ENCODE peak calls at places on chromosomes 4 and X, in four cellular contexts. One of them, this sample, is unnamed.

GRCh38 chrX:70038951-70039350 is 10.8 kb downstream of the AWAT2 start:
- DNase-seq in KG1: no peak
- DNase-seq in WTC11: no peak
- DNase-seq in activated naive CD8-positive, alpha-beta T cell treated with anti-CD3 and anti-CD28 coated beads, Interleukin-2, amount 50 U/mL, for 24 hours: no peak
- DNase-seq in this sample: no peak

GRCh38 chr4:12446237-12446636 is 1017.5 kb upstream of the HS3ST1 start:
- DNase-seq in WTC11: no peak
- DNase-seq in activated naive CD8-positive, alpha-beta T cell treated with anti-CD3 and anti-CD28 coated beads, Interleukin-2, amount 50 U/mL, for 24 hours: no peak
- DNase-seq in KG1: no peak
- DNase-seq in this sample: no peak

GRCh38 chrX:107571296-107571998 is 56.9 kb upstream of the PRPS1 start:
- DNase-seq in WTC11: no peak
- DNase-seq in activated naive CD8-positive, alpha-beta T cell treated with anti-CD3 and anti-CD28 coated beads, Interleukin-2, amount 50 U/mL, for 24 hours: no peak
- DNase-seq in KG1: no peak
- DNase-seq in this sample: no peak

GRCh38 chr4:170978990-170979389 is 834.2 kb upstream of the GALNTL6 start:
- DNase-seq in activated naive CD8-positive, alpha-beta T cell treated with anti-CD3 and anti-CD28 coated beads, Interleukin-2, amount 50 U/mL, for 24 hours: no peak
- DNase-seq in WTC11: peak; percentile 12
- DNase-seq in KG1: no peak
- DNase-seq in this sample: no peak

GRCh38 chrX:20066968-20067708 is 49.6 kb downstream of the MAP7D2 start:
- DNase-seq in WTC11: no peak
- DNase-seq in KG1: no peak
- DNase-seq in activated naive CD8-positive, alpha-beta T cell treated with anti-CD3 and anti-CD28 coated beads, Interleukin-2, amount 50 U/mL, for 24 hours: no peak
- DNase-seq in this sample: no peak

GRCh38 chrX:142977128-142977914 is 48.4 kb upstream of the SPANXN4 start:
- DNase-seq in KG1: no peak
- DNase-seq in activated naive CD8-positive, alpha-beta T cell treated with anti-CD3 and anti-CD28 coated beads, Interleukin-2, amount 50 U/mL, for 24 hours: no peak
- DNase-seq in WTC11: no peak
- DNase-seq in this sample: no peak

GRCh38 chr4:5824635-5825034 is 68.3 kb downstream of the CRMP1 start:
- DNase-seq in WTC11: peak; percentile 37
- DNase-seq in KG1: no peak
- DNase-seq in activated naive CD8-positive, alpha-beta T cell treated with anti-CD3 and anti-CD28 coated beads, Interleukin-2, amount 50 U/mL, for 24 hours: no peak
- DNase-seq in this sample: no peak

GRCh38 chr4:56648245-56649151 is 32.6 kb downstream of the HOPX start:
- DNase-seq in KG1: no peak
- DNase-seq in WTC11: no peak
- DNase-seq in activated naive CD8-positive, alpha-beta T cell treated with anti-CD3 and anti-CD28 coated beads, Interleukin-2, amount 50 U/mL, for 24 hours: no peak
- DNase-seq in this sample: no peak

GRCh38 chr4:72255269-72255668 is 223.5 kb downstream of the NPFFR2 start:
- DNase-seq in activated naive CD8-positive, alpha-beta T cell treated with anti-CD3 and anti-CD28 coated beads, Interleukin-2, amount 50 U/mL, for 24 hours: no peak
- DNase-seq in KG1: no peak
- DNase-seq in WTC11: no peak
- DNase-seq in this sample: no peak

GRCh38 chrX:68989865-68990606 is 161.2 kb downstream of the EFNB1 start:
- DNase-seq in WTC11: peak; percentile 72
- DNase-seq in KG1: no peak
- DNase-seq in activated naive CD8-positive, alpha-beta T cell treated with anti-CD3 and anti-CD28 coated beads, Interleukin-2, amount 50 U/mL, for 24 hours: no peak
- DNase-seq in this sample: no peak

GRCh38 chr4:182142146-182143085 is 100.8 kb upstream of the TENM3 start:
- DNase-seq in activated naive CD8-positive, alpha-beta T cell treated with anti-CD3 and anti-CD28 coated beads, Interleukin-2, amount 50 U/mL, for 24 hours: no peak
- DNase-seq in KG1: no peak
- DNase-seq in WTC11: peak; percentile 71
- DNase-seq in this sample: no peak

GRCh38 chr4:1010522-1011021 is 854 bp upstream of the FGFRL1 start:
- DNase-seq in KG1: peak; percentile 38
- DNase-seq in WTC11: peak; percentile 40
- DNase-seq in activated naive CD8-positive, alpha-beta T cell treated with anti-CD3 and anti-CD28 coated beads, Interleukin-2, amount 50 U/mL, for 24 hours: peak; percentile 73
- DNase-seq in this sample: peak; percentile 96

GRCh38 chr4:155906554-155907247 is 3.2 kb downstream of the TDO2 start:
- DNase-seq in activated naive CD8-positive, alpha-beta T cell treated with anti-CD3 and anti-CD28 coated beads, Interleukin-2, amount 50 U/mL, for 24 hours: no peak
- DNase-seq in KG1: no peak
- DNase-seq in WTC11: no peak
- DNase-seq in this sample: no peak

GRCh38 chr4:88614058-88614457 is 21.8 kb downstream of the HERC3 start:
- DNase-seq in WTC11: no peak
- DNase-seq in KG1: no peak
- DNase-seq in activated naive CD8-positive, alpha-beta T cell treated with anti-CD3 and anti-CD28 coated beads, Interleukin-2, amount 50 U/mL, for 24 hours: no peak
- DNase-seq in this sample: no peak

GRCh38 chr4:179625391-179625790 is 2183.2 kb upstream of the AGA start:
- DNase-seq in activated naive CD8-positive, alpha-beta T cell treated with anti-CD3 and anti-CD28 coated beads, Interleukin-2, amount 50 U/mL, for 24 hours: no peak
- DNase-seq in KG1: no peak
- DNase-seq in WTC11: no peak
- DNase-seq in this sample: no peak

GRCh38 chr4:166527500-166527899 is 654.5 kb downstream of the TLL1 start:
- DNase-seq in KG1: no peak
- DNase-seq in activated naive CD8-positive, alpha-beta T cell treated with anti-CD3 and anti-CD28 coated beads, Interleukin-2, amount 50 U/mL, for 24 hours: no peak
- DNase-seq in WTC11: no peak
- DNase-seq in this sample: no peak

GRCh38 chr4:156557962-156558361 is 413.6 kb downstream of the PDGFC start:
- DNase-seq in activated naive CD8-positive, alpha-beta T cell treated with anti-CD3 and anti-CD28 coated beads, Interleukin-2, amount 50 U/mL, for 24 hours: no peak
- DNase-seq in WTC11: no peak
- DNase-seq in KG1: no peak
- DNase-seq in this sample: no peak

GRCh38 chrX:24996096-24996709 is 19.6 kb downstream of the ARX start:
- DNase-seq in activated naive CD8-positive, alpha-beta T cell treated with anti-CD3 and anti-CD28 coated beads, Interleukin-2, amount 50 U/mL, for 24 hours: no peak
- DNase-seq in KG1: no peak
- DNase-seq in WTC11: no peak
- DNase-seq in this sample: no peak

GRCh38 chr4:39544580-39545315 is 17.5 kb upstream of the UGDH start:
- DNase-seq in KG1: no peak
- DNase-seq in activated naive CD8-positive, alpha-beta T cell treated with anti-CD3 and anti-CD28 coated beads, Interleukin-2, amount 50 U/mL, for 24 hours: no peak
- DNase-seq in WTC11: no peak
- DNase-seq in this sample: no peak

GRCh38 chr4:112183252-112183651 is 38.0 kb downstream of the FAM241A start:
- DNase-seq in KG1: no peak
- DNase-seq in activated naive CD8-positive, alpha-beta T cell treated with anti-CD3 and anti-CD28 coated beads, Interleukin-2, amount 50 U/mL, for 24 hours: no peak
- DNase-seq in WTC11: no peak
- DNase-seq in this sample: no peak

GRCh38 chr4:164790249-164790648 is 36.3 kb downstream of the SMIM31 start:
- DNase-seq in KG1: no peak
- DNase-seq in WTC11: no peak
- DNase-seq in activated naive CD8-positive, alpha-beta T cell treated with anti-CD3 and anti-CD28 coated beads, Interleukin-2, amount 50 U/mL, for 24 hours: no peak
- DNase-seq in this sample: no peak

This sample was measured in lower leg skin.